ENCODE peak calls at places on chromosomes 13 and 19, in five cellular contexts. L is cardiac fibroblast; F is activated CD4-positive, alpha-beta T cell treated with anti-CD3 and anti-CD28 coated beads for 24 hours; W is neural progenitor cell; X is activated T-cell treated with anti-CD3 and anti-CD28 coated beads, Interleukin-2, amount 50 U/mL, for 4 hours. Q is an unnamed sample.

GRCh38 chr19:40530091-40530901 is 46.4 kb upstream of the SHKBP1 start:
- DNase-seq in W (peak; percentile 89), F (no peak), L (no peak), X (no peak), Q (peak; percentile 91)

GRCh38 chr19:47122359-47123335 is 8.0 kb upstream of the SAE1 start:
- DNase-seq in F (no peak), L (peak; percentile 87), W (no peak), X (no peak), Q (no peak)

GRCh38 chr19:12202250-12202649 is 39.4 kb downstream of the ZNF136 start:
- DNase-seq in X (peak; percentile 37), W (peak; percentile 48), F (peak; percentile 21), L (peak; percentile 24), Q (peak; percentile 49)

GRCh38 chr13:100392709-100393630 is 195.6 kb downstream of the GGACT start:
- DNase-seq in L (peak; percentile 99), F (peak; percentile 34), X (peak; percentile 54), W (no peak), Q (peak; percentile 85)

GRCh38 chr19:6056282-6056741 is 54.0 kb downstream of the RFX2 start:
- DNase-seq in L (no peak), W (no peak), F (no peak), X (no peak), Q (no peak)

GRCh38 chr13:91313103-91313502 is 34.4 kb upstream of the MIR17HG start:
- DNase-seq in X (no peak), L (peak; percentile 30), W (peak; percentile 56), F (no peak), Q (peak; percentile 58)

GRCh38 chr19:1136201-1136600 is 32.4 kb downstream of the GPX4 start:
- DNase-seq in L (no peak), W (no peak), F (no peak), X (no peak), Q (no peak)

GRCh38 chr19:57434386-57435061 is 601 bp upstream of the ZNF749 start:
- DNase-seq in X (no peak), F (no peak), L (peak; percentile 57), W (peak; percentile 13), Q (peak; percentile 59)

GRCh38 chr19:55321466-55321865 is 3.7 kb downstream of the TMEM150B start:
- DNase-seq in X (no peak), L (no peak), W (no peak), F (no peak), Q (no peak)

GRCh38 chr19:30887042-30887441 is 462.2 kb downstream of the TSHZ3 start:
- DNase-seq in W (no peak), F (no peak), X (no peak), L (no peak), Q (no peak)

GRCh38 chr13:94325660-94326059 is 153.8 kb downstream of the DCT start:
- DNase-seq in F (no peak), L (no peak), X (no peak), W (no peak), Q (no peak)

GRCh38 chr13:74847966-74848365 is 634.0 kb downstream of the TBC1D4 start:
- DNase-seq in W (no peak), L (no peak), F (no peak), X (no peak), Q (no peak)

GRCh38 chr13:76917096-76917495 is 30.9 kb upstream of the KCTD12 start:
- DNase-seq in W (no peak), L (peak; percentile 28), X (no peak), F (no peak), Q (no peak)

GRCh38 chr13:37652596-37652995 is 54.0 kb upstream of the POSTN start:
- DNase-seq in F (no peak), X (no peak), W (no peak), L (no peak), Q (no peak)

GRCh38 chr13:98761126-98761978 is 8.9 kb upstream of the SLC15A1 start:
- DNase-seq in W (no peak), X (no peak), F (no peak), L (peak; percentile 81), Q (no peak)

GRCh38 chr13:74145249-74145970 is 11.2 kb upstream of the KLF12 start:
- DNase-seq in X (no peak), L (peak; percentile 35), F (no peak), W (no peak), Q (no peak)

GRCh38 chr19:10975374-10976036 is 14.7 kb downstream of the SMARCA4 start:
- DNase-seq in F (no peak), W (no peak), X (no peak), L (peak; percentile 62), Q (no peak)

GRCh38 chr19:17107546-17108452 is 32.2 kb downstream of the MYO9B start:
- DNase-seq in W (no peak), L (peak; percentile 99), F (no peak), X (no peak), Q (no peak)

GRCh38 chr19:20078696-20079095 is 896 bp downstream of the ZNF90 start:
- DNase-seq in X (no peak), F (no peak), W (peak; percentile 55), L (peak; percentile 60), Q (peak; percentile 75)

GRCh38 chr19:54164369-54165068 is 5.0 kb upstream of the LENG1 start:
- DNase-seq in X (no peak), W (peak; percentile 71), L (peak; percentile 64), F (peak; percentile 48), Q (peak; percentile 99)

GRCh38 chr19:44303305-44303704 is 1.5 kb downstream of the ZNF235 start:
- DNase-seq in X (no peak), F (no peak), L (no peak), W (no peak), Q (no peak)

GRCh38 chr13:59266478-59267063 is 897.2 kb downstream of the DIAPH3 start:
- DNase-seq in F (no peak), W (no peak), L (peak; percentile 14), X (no peak), Q (no peak)

GRCh38 chr13:109509154-109509905 is 277.1 kb downstream of the IRS2 start:
- DNase-seq in F (no peak), L (peak; percentile 66), W (no peak), X (no peak), Q (no peak)

Q was measured in endodermal cell.